ENCODE peak calls at places on chromosomes 1 and 21, in four cellular contexts. One of them, this sample, is unnamed.

GRCh38 chr1:234602334-234603220 is 7.4 kb downstream of the IRF2BP2 start:
- DNase-seq in K562: peak; percentile 84
- DNase-seq in GM12878: no peak
- DNase-seq in HepG2: peak; percentile 95
- DNase-seq in this sample: peak; percentile 95

GRCh38 chr1:77687519-77687906 is 5.1 kb upstream of the ZZZ3 start:
- DNase-seq in GM12878: no peak
- DNase-seq in HepG2: peak; percentile 41
- DNase-seq in K562: no peak
- DNase-seq in this sample: peak; percentile 41

GRCh38 chr1:98704474-98704873 is 43.0 kb downstream of the SNX7 start:
- DNase-seq in K562: no peak
- DNase-seq in HepG2: no peak
- DNase-seq in GM12878: no peak
- DNase-seq in this sample: peak; percentile 30

GRCh38 chr1:182237329-182237728 is 154.3 kb downstream of the GLUL start:
- DNase-seq in HepG2: no peak
- DNase-seq in K562: no peak
- DNase-seq in GM12878: no peak
- DNase-seq in this sample: no peak

GRCh38 chr1:192580351-192580962 is 4.9 kb downstream of the RGS1 start:
- DNase-seq in HepG2: peak; percentile 20
- DNase-seq in K562: no peak
- DNase-seq in GM12878: peak; percentile 81
- DNase-seq in this sample: peak; percentile 64

GRCh38 chr1:230113605-230114241 is 46.7 kb downstream of the GALNT2 start:
- DNase-seq in K562: no peak
- DNase-seq in HepG2: no peak
- DNase-seq in GM12878: no peak
- DNase-seq in this sample: no peak

GRCh38 chr1:161389691-161390558 is 22.2 kb upstream of the CFAP126 start:
- DNase-seq in GM12878: peak; percentile 61
- DNase-seq in K562: peak; percentile 94
- DNase-seq in HepG2: peak; percentile 91
- DNase-seq in this sample: peak; percentile 93

GRCh38 chr1:57848406-57848805 is 424.5 kb upstream of the DAB1 start:
- DNase-seq in HepG2: no peak
- DNase-seq in K562: no peak
- DNase-seq in GM12878: no peak
- DNase-seq in this sample: no peak

GRCh38 chr1:29584816-29585600 is 348.7 kb downstream of the PTPRU start:
- DNase-seq in GM12878: no peak
- DNase-seq in HepG2: no peak
- DNase-seq in K562: no peak
- DNase-seq in this sample: no peak

GRCh38 chr1:199978408-199978940 is 49.0 kb upstream of the NR5A2 start:
- DNase-seq in HepG2: no peak
- DNase-seq in GM12878: no peak
- DNase-seq in K562: no peak
- DNase-seq in this sample: no peak

GRCh38 chr1:63818567-63819340 is 44.9 kb downstream of the ROR1 start:
- DNase-seq in K562: no peak
- DNase-seq in HepG2: no peak
- DNase-seq in GM12878: no peak
- DNase-seq in this sample: no peak

GRCh38 chr1:162627662-162628296 is 4.5 kb upstream of the DDR2 start:
- DNase-seq in GM12878: no peak
- DNase-seq in K562: peak; percentile 47
- DNase-seq in HepG2: peak; percentile 43
- DNase-seq in this sample: peak; percentile 8

GRCh38 chr1:78080767-78081166 is 35.0 kb downstream of the GIPC2 start:
- DNase-seq in HepG2: no peak
- DNase-seq in GM12878: no peak
- DNase-seq in K562: no peak
- DNase-seq in this sample: no peak

DNA sequence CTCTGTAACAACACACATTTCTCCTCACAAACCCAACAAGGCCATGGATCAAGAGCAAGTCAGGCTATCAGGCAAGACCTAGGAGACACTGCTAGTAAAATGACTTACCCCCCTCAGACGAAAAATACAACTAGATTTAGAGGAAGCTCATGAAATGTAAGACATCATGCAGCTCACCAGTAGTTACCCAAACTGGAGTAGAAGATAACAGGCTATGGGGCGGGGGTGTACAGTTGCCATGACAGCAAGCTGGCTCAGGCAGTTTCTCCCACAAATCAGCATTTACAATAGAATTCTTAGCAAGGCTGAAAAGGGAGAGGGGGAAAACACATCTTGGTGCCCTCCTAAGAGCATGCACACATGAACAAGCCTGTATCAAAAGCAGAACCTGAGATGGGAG is 13.9 kb downstream of the TPM3 start:
- DNase-seq in HepG2: no peak
- DNase-seq in K562: peak; percentile 79
- DNase-seq in GM12878: no peak
- DNase-seq in this sample: no peak
- TF ChIP-seq POLR2AphosphoS2 in HepG2: no peak
- TF ChIP-seq POLR2AphosphoS2 in K562: no peak
- TF ChIP-seq POLR2AphosphoS2 in GM12878: no peak
- TF ChIP-seq POLR2AphosphoS2 in this sample: no peak

DNA sequence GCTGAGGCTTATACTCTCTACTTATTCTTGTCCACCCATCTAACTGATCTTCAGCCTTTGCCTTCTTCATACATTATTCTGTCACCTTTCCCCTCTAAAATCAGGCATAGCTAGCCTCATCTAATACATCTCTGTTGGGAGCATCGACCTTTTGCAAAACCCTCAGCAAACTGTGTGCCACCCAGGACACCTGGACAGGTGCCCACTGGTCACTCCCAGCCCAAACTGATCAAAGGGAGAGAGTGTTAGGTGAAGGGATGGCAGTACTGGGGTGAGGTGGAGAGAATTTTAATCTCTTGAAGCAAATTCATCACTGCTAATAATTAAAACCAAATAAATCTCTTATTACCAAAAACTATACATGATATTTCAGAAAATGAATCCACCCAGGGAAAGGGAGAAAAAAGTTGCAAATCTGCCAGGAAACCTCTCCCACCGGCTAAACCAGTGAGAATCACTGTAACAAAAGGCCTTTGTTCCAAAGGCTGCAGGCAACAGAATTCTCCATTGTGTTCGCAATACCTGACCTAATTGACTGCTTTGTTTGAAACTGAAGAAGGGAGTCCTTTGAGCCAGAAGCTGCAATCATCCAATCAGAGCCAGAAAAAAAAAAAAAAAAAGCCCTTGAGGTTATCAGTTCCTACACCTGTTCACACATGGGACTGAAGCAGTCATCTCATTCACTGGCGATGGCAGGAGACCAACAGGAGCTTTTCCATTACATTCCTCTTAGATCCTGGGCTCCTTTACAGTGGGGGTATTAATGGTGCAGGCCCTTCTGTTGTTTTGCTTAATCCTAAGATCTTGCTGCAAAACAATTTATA is 172.6 kb downstream of the APP start:
- DNase-seq in HepG2: peak; percentile 88
- DNase-seq in GM12878: no peak
- DNase-seq in K562: no peak
- DNase-seq in this sample: no peak
- TF ChIP-seq MYC in HepG2: no peak
- TF ChIP-seq MYC in GM12878: no peak
- TF ChIP-seq MYC in K562: no peak
- TF ChIP-seq MYC in this sample: no peak

GRCh38 chr1:11617314-11617713 is 36.9 kb downstream of the FBXO2 start:
- DNase-seq in GM12878: no peak
- DNase-seq in K562: no peak
- DNase-seq in HepG2: no peak
- DNase-seq in this sample: peak; percentile 15
- TF ChIP-seq POLR2AphosphoS2 in GM12878: no peak
- TF ChIP-seq POLR2AphosphoS2 in K562: no peak
- TF ChIP-seq POLR2AphosphoS2 in HepG2: no peak
- TF ChIP-seq POLR2AphosphoS2 in this sample: no peak

GRCh38 chr1:6234502-6235295 is 1.1 kb downstream of the ICMT start:
- DNase-seq in GM12878: no peak
- DNase-seq in HepG2: no peak
- DNase-seq in K562: peak; percentile 53
- DNase-seq in this sample: no peak
- TF ChIP-seq MYC in GM12878: no peak
- TF ChIP-seq MYC in HepG2: no peak
- TF ChIP-seq MYC in K562: no peak
- TF ChIP-seq MYC in this sample: no peak

GRCh38 chr1:55369474-55369873 is 154.3 kb upstream of the USP24 start:
- DNase-seq in K562: no peak
- DNase-seq in HepG2: no peak
- DNase-seq in GM12878: no peak
- DNase-seq in this sample: no peak
- TF ChIP-seq POLR2AphosphoS2 in K562: no peak
- TF ChIP-seq POLR2AphosphoS2 in HepG2: no peak
- TF ChIP-seq POLR2AphosphoS2 in GM12878: no peak
- TF ChIP-seq POLR2AphosphoS2 in this sample: no peak

DNA sequence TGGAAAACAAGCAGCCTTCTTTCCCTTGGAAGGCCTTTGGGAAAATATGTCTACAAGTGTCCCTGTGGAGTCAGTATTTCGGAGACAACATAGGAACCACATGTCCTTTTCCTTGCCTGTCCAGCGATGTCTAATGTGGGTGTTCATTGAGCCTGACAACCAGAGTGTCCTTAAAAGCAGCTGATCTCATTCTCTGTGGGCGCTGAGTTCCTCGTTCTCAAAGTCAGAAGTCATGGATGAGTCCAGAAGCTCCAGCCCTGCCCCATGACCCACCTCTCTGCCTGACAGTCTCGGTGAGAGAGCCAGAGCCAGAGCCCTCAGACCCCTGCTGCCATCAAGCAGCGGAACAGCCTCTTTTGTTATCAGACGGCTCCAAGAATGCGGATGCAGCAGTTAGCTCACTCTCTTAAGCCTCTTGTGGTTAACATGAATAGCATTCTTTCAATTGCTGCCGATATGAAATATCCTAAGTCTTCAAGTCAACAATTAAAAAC is 329.2 kb downstream of the TGFB2 start:
- DNase-seq in HepG2: peak; percentile 68
- DNase-seq in GM12878: no peak
- DNase-seq in K562: no peak
- DNase-seq in this sample: peak; percentile 93
- TF ChIP-seq MYC in HepG2: no peak
- TF ChIP-seq MYC in GM12878: no peak
- TF ChIP-seq MYC in K562: no peak
- TF ChIP-seq MYC in this sample: no peak